ENCODE peak calls at places on chromosomes 7 and 10, in four cellular contexts. E is HepG2, F is K562, T is GM12878. G is an unnamed sample.

GRCh38 chr7:132066776-132067175 is 509.5 kb downstream of the PLXNA4 start:
- DNase-seq in E (no peak), F (no peak), T (no peak), G (no peak)

GRCh38 chr7:155396661-155397060 is 61.3 kb upstream of the EN2 start:
- DNase-seq in E (no peak), F (peak; percentile 44), T (no peak), G (no peak)

GRCh38 chr10:124568858-124569622 is 107.4 kb downstream of the LHPP start:
- DNase-seq in E (no peak), F (no peak), T (no peak), G (no peak)

GRCh38 chr7:7181519-7182155 is 707 bp upstream of the C1GALT1 start:
- DNase-seq in E (peak; percentile 75), F (peak; percentile 61), T (peak; percentile 68), G (peak; percentile 13)

GRCh38 chr10:97574374-97575100 is 2.0 kb downstream of the ANKRD2 start:
- DNase-seq in E (peak; percentile 74), F (no peak), T (no peak), G (no peak)

GRCh38 chr10:127441350-127442219 is 107.5 kb upstream of the NPS start:
- DNase-seq in E (no peak), F (no peak), T (no peak), G (no peak)

GRCh38 chr7:12635830-12636229 is 51.6 kb upstream of the ARL4A start:
- DNase-seq in E (no peak), F (no peak), T (peak; percentile 32), G (no peak)

GRCh38 chr10:91590142-91590903 is 42.5 kb downstream of the PPP1R3C start:
- DNase-seq in E (no peak), F (no peak), T (no peak), G (no peak)

GRCh38 chr7:45711161-45711490 is 137.0 kb downstream of the ADCY1 start:
- DNase-seq in E (no peak), F (no peak), T (no peak), G (no peak)

GRCh38 chr10:91820144-91820543 is 21.9 kb downstream of the TNKS2 start:
- DNase-seq in E (no peak), F (no peak), T (no peak), G (no peak)

GRCh38 chr10:43292745-43293676 is 26.1 kb upstream of the RASGEF1A start:
- DNase-seq in E (peak; percentile 21), F (peak; percentile 53), T (no peak), G (peak; percentile 68)

GRCh38 chr7:32025381-32026075 is 44.7 kb downstream of the PDE1C start:
- DNase-seq in E (no peak), F (no peak), T (no peak), G (no peak)

GRCh38 chr7:36604801-36605200 is 119.5 kb downstream of the AOAH start:
- DNase-seq in E (no peak), F (no peak), T (no peak), G (no peak)

GRCh38 chr10:24953350-24954074 is 1.1 kb upstream of the PRTFDC1 start:
- DNase-seq in E (no peak), F (no peak), T (no peak), G (no peak)

GRCh38 chr10:19488592-19489280 is 327.5 kb upstream of the PLXDC2 start:
- DNase-seq in E (peak; percentile 5), F (no peak), T (no peak), G (no peak)

GRCh38 chr10:50480054-50481007 is 143.4 kb downstream of the SGMS1 start:
- DNase-seq in E (no peak), F (no peak), T (no peak), G (no peak)

GRCh38 chr7:19051767-19052375 is 65.6 kb downstream of the TWIST1 start:
- DNase-seq in E (peak; percentile 5), F (peak; percentile 48), T (no peak), G (peak; percentile 49)

GRCh38 chr10:12823361-12823760 is 178.2 kb downstream of the CCDC3 start:
- DNase-seq in E (no peak), F (no peak), T (no peak), G (no peak)

GRCh38 chr10:65294329-65294728 is 1631.5 kb upstream of the LRRTM3 start:
- DNase-seq in E (no peak), F (no peak), T (no peak), G (no peak)

GRCh38 chr10:10814103-10814502 is 203.6 kb upstream of the CELF2 start:
- DNase-seq in E (no peak), F (no peak), T (no peak), G (no peak)

GRCh38 chr7:29071203-29071804 is 75.0 kb downstream of the CPVL start:
- DNase-seq in E (no peak), F (no peak), T (no peak), G (no peak)

GRCh38 chr7:129434846-129435318 is 650 bp downstream of the STRIP2 start:
- DNase-seq in E (peak; percentile 2), F (peak; percentile 65), T (no peak), G (peak; percentile 30)
- TF ChIP-seq FOXK2 in E (no peak), F (no peak), T (no peak), G (no peak)

DNA sequence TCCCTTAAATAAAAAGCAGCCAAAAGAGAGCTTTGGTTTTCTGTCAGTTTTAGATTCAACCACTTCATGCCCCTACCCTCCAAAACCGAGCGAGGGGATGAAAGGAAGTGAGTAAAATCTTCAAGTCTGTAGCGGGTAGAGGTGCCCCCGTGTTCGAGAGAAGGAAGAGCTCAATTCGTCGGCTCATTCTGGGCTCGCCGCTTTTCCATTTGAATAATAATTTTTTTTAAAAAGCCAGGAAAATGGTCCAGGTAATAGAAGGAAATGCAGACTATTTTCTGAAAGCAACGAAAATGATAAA is 436.2 kb upstream of the GALNT17 start:
- DNase-seq in E (no peak), F (no peak), T (no peak), G (no peak)
- TF ChIP-seq FOXM1 in E (no peak), F (no peak), T (no peak), G (no peak)

DNA sequence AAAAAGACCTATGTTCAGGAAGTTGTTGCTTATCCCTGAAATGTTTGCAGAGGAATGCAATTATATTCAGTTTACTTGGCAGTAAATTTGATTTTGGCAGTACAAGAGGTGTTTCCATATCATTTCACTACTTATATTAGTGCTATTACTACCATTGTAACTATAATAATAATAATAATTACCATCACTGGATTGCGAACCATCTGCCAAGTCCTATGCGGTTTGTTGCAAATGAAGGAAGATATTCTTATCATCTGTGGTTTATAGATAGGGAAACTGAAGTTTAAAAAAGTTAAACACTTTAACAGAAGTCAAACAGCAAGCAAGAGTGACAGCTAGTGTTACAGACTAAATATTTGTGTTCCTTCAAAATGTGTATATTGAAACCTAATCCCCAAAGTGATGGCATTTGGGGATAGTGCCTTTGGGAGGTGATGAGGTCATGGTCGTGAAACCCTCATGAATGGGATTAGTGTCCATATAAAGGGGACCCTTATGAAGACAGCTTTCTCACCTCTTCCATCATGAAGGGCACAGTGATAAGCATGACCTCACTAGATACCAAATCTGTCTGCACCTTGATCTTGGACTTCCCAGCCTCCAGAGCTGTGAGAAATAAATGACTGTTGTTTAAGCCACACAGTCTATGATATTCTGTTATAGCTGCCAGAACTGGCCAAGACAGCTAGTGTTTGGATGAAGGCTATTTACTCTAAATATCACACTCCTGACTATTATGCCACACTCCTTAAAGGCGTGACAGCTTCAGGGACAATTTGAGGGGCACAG is 235.9 kb upstream of the TMEM72 start:
- DNase-seq in E (no peak), F (no peak), T (no peak), G (no peak)
- TF ChIP-seq BHLHE40 in E (no peak), F (no peak), T (no peak), G (no peak)

GRCh38 chr10:122294511-122295422 is 23.7 kb downstream of the BTBD16 start:
- DNase-seq in E (no peak), F (no peak), T (no peak), G (no peak)
- TF ChIP-seq FOXK2 in E (no peak), F (no peak), T (no peak), G (no peak)

DNA sequence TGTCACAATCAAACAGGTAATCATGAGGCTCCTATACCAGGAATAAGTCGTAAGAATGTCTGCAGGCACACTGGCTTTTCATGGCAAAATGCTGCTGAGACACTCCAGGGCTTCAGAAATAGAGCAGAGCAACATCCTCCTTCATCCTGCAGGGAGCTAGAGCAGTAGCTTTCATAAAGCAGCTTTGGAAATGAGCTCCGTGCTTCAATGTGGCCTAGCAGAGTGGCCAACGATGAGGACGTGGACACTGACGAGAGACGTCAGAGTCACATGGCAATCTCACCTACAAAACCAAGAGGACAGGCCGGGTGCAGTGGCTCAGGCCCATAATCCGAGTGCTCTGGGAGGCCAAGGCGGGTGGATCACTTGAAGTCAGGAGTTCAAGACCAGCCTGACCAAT is 9.8 kb downstream of the COBL start:
- DNase-seq in E (no peak), F (no peak), T (no peak), G (no peak)
- TF ChIP-seq FOXM1 in E (no peak), F (no peak), T (no peak), G (no peak)

GRCh38 chr10:59675812-59676211 is 33.8 kb downstream of the SLC16A9 start:
- DNase-seq in E (peak; percentile 28), F (no peak), T (no peak), G (peak; percentile 8)
- TF ChIP-seq BHLHE40 in E (no peak), F (no peak), T (no peak), G (no peak)

GRCh38 chr7:50662059-50662689 is 97.0 kb upstream of the DDC start:
- DNase-seq in E (no peak), F (no peak), T (no peak), G (no peak)
- TF ChIP-seq FOXK2 in E (no peak), F (no peak), T (no peak), G (no peak)

DNA sequence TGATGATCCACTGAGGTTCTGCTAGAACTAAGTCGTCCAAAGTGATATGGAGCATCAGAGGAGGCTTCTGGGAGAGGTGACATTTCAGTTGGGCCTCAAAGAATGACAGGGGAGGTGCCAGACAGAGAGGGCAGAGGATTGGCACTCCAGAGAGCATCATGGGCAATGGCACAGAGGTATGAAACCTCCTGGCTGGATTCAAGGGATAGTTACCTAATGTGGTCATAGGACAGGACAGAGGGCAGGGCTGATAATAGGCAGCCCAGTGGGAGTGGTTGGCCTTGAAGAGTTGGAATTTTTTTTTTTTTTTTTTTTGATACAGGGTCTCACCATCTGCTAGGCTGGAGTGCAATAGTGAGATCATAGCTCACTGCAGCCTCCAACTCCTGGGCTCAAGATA is 7.6 kb downstream of the SRRM3 start:
- DNase-seq in E (no peak), F (no peak), T (no peak), G (no peak)
- TF ChIP-seq FOXM1 in E (no peak), F (no peak), T (no peak), G (no peak)

DNA sequence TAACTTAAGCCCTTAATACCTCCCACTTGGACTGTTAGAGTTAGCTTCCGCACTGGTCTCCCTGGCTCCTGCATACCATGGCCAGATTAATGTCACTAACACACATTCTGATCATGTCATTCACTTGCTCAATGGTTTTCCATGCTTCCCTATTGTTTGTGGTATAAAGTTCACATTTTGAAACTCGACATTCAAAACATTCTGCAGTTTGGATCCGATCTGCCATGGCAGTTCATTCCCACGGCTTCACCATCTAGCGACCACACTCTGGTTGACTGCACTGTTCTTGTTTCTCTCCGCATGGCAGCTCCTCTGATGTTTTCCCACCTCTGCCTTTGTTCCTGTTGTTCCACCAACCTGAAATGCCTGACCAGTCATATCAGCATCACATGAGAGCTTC is 87.4 kb upstream of the WAC start:
- DNase-seq in E (peak; percentile 87), F (no peak), T (no peak), G (no peak)
- TF ChIP-seq BHLHE40 in E (no peak), F (no peak), T (no peak), G (no peak)